ENCODE peak calls at places on chromosomes 1 and 21, in seven cellular contexts. O is Daoy; P is ovary; E is stimulated activated CD4-positive, alpha-beta T cell treated with anti-CD3 and anti-CD28 coated beads, Interleukin-4, amount 100 ng/mL, for 48 hours; B is NCI-H2171; U is mesothelial cell of epicardium; G is fibroblast of lung. H is an unnamed sample.

GRCh38 chr1:17908945-17909344 is 153.8 kb downstream of the ACTL8 start:
- DNase-seq in O (no peak), P (no peak), E (no peak), B (no peak), U (no peak), G (no peak), H (no peak)

GRCh38 chr1:206790502-206791250 is 18.4 kb upstream of the IL10 start:
- DNase-seq in O (no peak), P (no peak), E (no peak), B (no peak), U (no peak), G (no peak), H (no peak)

GRCh38 chr1:230791986-230792564 is 44.9 kb downstream of the CAPN9 start:
- DNase-seq in O (no peak), P (no peak), E (no peak), B (no peak), U (no peak), G (no peak), H (no peak)

GRCh38 chr1:56655991-56656613 is 11.0 kb downstream of the PRKAA2 start:
- DNase-seq in O (no peak), P (no peak), E (no peak), B (no peak), U (no peak), G (no peak), H (no peak)

GRCh38 chr1:57040831-57041230 is 75.0 kb upstream of the C8B start:
- DNase-seq in O (no peak), P (no peak), E (no peak), B (no peak), U (no peak), G (no peak), H (no peak)

GRCh38 chr21:46203203-46203600 is 18.9 kb upstream of the SPATC1L start:
- DNase-seq in O (no peak), P (peak; percentile 13), E (no peak), B (no peak), U (no peak), G (no peak), H (no peak)

GRCh38 chr1:56286956-56287355 is 292.4 kb downstream of the PLPP3 start:
- DNase-seq in O (no peak), P (no peak), E (no peak), B (no peak), U (no peak), G (no peak), H (no peak)

GRCh38 chr1:109499661-109500536 is 6.0 kb downstream of the CYB561D1 start:
- DNase-seq in O (peak; percentile 53), P (no peak), E (no peak), B (no peak), U (no peak), G (peak; percentile 79), H (no peak)

GRCh38 chr1:174206148-174206826 is 47.0 kb downstream of the RABGAP1L start:
- DNase-seq in O (no peak), P (no peak), E (no peak), B (no peak), U (no peak), G (peak; percentile 47), H (no peak)

GRCh38 chr1:238953448-238953847 is 432.9 kb upstream of the CHRM3 start:
- DNase-seq in O (no peak), P (no peak), E (no peak), B (no peak), U (no peak), G (no peak), H (no peak)

GRCh38 chr1:200483491-200484143 is 73.8 kb upstream of the ZNF281 start:
- DNase-seq in O (peak; percentile 97), P (no peak), E (peak; percentile 62), B (no peak), U (no peak), G (peak; percentile 100), H (no peak)

GRCh38 chr1:40034869-40035268 is 5.7 kb upstream of the CAP1 start:
- DNase-seq in O (no peak), P (no peak), E (no peak), B (no peak), U (no peak), G (no peak), H (no peak)